ENCODE peak calls at places on chromosomes 16 and 17, in nine cellular contexts. V is GM10248, K is IMR-90, Z is GM23338, C is stomach, X is MM.1S, H is glutamatergic neuron, A is tibial artery, G is PC-9. S is an unnamed sample.

GRCh38 chr17:62611308-62611707 is 16.2 kb upstream of the MRC2 start:
- DNase-seq in C (no peak), V (peak), X (no peak), G (no peak), Z (no peak), K (no peak), H (no peak), A (no peak), S (no peak)

GRCh38 chr17:15457723-15458094 is 9.7 kb downstream of the CDRT4 start:
- DNase-seq in G (no peak), A (peak), X (no peak), C (no peak), V (no peak), Z (no peak), H (no peak), K (no peak), S (no peak)

GRCh38 chr16:49921791-49922456 is 66.0 kb upstream of the ZNF423 start:
- DNase-seq in C (peak), Z (peak), K (peak), G (no peak), H (peak), X (peak), A (peak), V (peak), S (peak)

GRCh38 chr17:76077582-76078110 is 1.3 kb upstream of the ZACN start:
- DNase-seq in X (no peak), A (no peak), Z (peak), H (no peak), K (no peak), C (no peak), G (no peak), V (no peak), S (no peak)

GRCh38 chr16:68247400-68247799 is 2.2 kb downstream of the PLA2G15 start:
- DNase-seq in K (no peak), H (no peak), A (no peak), V (no peak), X (no peak), G (no peak), C (no peak), Z (no peak), S (no peak)

GRCh38 chr16:88665570-88665969 is 2.7 kb upstream of the MVD start:
- DNase-seq in A (no peak), K (no peak), C (no peak), Z (no peak), G (no peak), H (no peak), X (no peak), V (no peak), S (no peak)

GRCh38 chr17:79942591-79943353 is 92.9 kb downstream of the TBC1D16 start:
- DNase-seq in A (peak), G (no peak), X (no peak), H (no peak), Z (no peak), C (no peak), K (peak), V (no peak), S (peak)

GRCh38 chr16:920722-921121 is 50.1 kb downstream of the LMF1 start:
- DNase-seq in V (no peak), Z (no peak), G (no peak), A (no peak), K (peak), X (no peak), C (no peak), H (peak), S (no peak)

GRCh38 chr17:62968445-62968923 is 2.4 kb downstream of the TANC2 start:
- DNase-seq in A (no peak), Z (peak), V (peak), X (peak), C (peak), H (no peak), G (peak), K (peak), S (peak)

GRCh38 chr16:75550211-75550662 is 5.8 kb downstream of the TMEM231 start:
- DNase-seq in C (peak), Z (peak), X (peak), H (no peak), K (peak), A (peak), V (peak), G (no peak), S (peak)

GRCh38 chr17:17496189-17497064 is at the start of gene RASD1:
- DNase-seq in C (peak), G (no peak), V (peak), Z (peak), K (peak), H (peak), A (peak), X (peak), S (peak)

GRCh38 chr17:65029605-65030308 is 26.8 kb downstream of the GNA13 start:
- DNase-seq in C (no peak), K (no peak), H (no peak), G (no peak), Z (no peak), X (no peak), A (no peak), V (no peak), S (no peak)

GRCh38 chr17:48441231-48441711 is 11.3 kb upstream of the SKAP1 start:
- DNase-seq in Z (no peak), K (no peak), V (peak), A (no peak), X (peak), C (no peak), H (no peak), G (no peak), S (peak)

GRCh38 chr16:75319513-75320401 is 68.3 kb upstream of the BCAR1 start:
- DNase-seq in C (no peak), K (peak), G (no peak), Z (no peak), A (no peak), H (no peak), X (peak), V (peak), S (peak)

GRCh38 chr17:50533185-50533584 is 650 bp downstream of the EPN3 start:
- DNase-seq in H (no peak), K (no peak), A (no peak), V (no peak), G (no peak), C (no peak), Z (peak), X (no peak), S (no peak)

GRCh38 chr16:87926246-87927194 is 9.8 kb downstream of the CA5A start:
- DNase-seq in C (no peak), A (no peak), X (no peak), H (no peak), G (no peak), Z (no peak), K (no peak), V (peak), S (peak)

GRCh38 chr17:77591231-77591785 is 367.2 kb upstream of the TNRC6C start:
- DNase-seq in X (no peak), C (no peak), G (no peak), H (no peak), Z (no peak), V (no peak), K (no peak), A (peak), S (no peak)

GRCh38 chr17:73126716-73127473 is 34.4 kb upstream of the SLC39A11 start:
- DNase-seq in K (peak), G (no peak), C (no peak), V (no peak), Z (no peak), H (no peak), X (no peak), A (no peak), S (no peak)

GRCh38 chr17:49963626-49964538 is 5.1 kb upstream of the DLX4 start:
- DNase-seq in V (no peak), Z (peak), G (no peak), H (peak), C (no peak), X (no peak), A (no peak), K (no peak), S (no peak)

GRCh38 chr16:77499373-77500285 is 64.8 kb upstream of the ADAMTS18 start:
- DNase-seq in K (no peak), H (no peak), V (no peak), G (no peak), Z (no peak), A (peak), C (no peak), X (no peak), S (no peak)

GRCh38 chr17:41687828-41688640 is 651 bp upstream of the EIF1 start:
- DNase-seq in A (peak), C (peak), Z (peak), K (peak), H (no peak), X (peak), V (no peak), G (peak), S (peak)
- TF ChIP-seq CTCF in A (no peak), C (peak), Z (peak), K (peak), H (no peak), X (peak), V (peak), G (peak), S (peak)

GRCh38 chr17:7441202-7441705 is 1.9 kb downstream of the FGF11 start:
- DNase-seq in H (no peak), C (no peak), V (no peak), K (no peak), A (no peak), Z (peak), G (no peak), X (no peak), S (no peak)
- TF ChIP-seq CTCF in H (no peak), C (no peak), V (no peak), K (no peak), A (no peak), Z (no peak), G (no peak), X (no peak), S (no peak)

DNA sequence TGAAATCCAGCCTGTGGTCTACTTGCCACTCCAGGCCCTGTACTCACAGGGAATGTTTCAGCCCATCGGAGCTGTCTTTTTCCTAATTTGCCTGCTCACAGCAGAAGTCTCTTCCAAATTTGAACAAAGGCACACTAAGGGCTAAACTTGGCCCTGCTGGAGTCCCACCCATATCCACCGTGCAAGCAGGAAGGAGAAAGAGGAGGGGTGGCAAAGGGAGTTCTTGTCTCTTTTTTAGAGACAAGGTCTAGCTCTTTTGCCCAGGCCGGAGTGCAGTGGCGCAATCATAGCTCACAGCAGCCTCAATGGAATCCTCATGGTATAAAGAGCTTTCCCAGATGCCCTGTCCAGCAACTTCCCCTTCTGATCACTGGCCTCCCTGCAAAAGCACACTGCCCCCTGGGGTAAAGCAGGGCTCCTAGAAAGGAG is 2.7 kb upstream of the PRM1 start:
- DNase-seq in H (no peak), K (peak), G (no peak), Z (no peak), X (no peak), V (no peak), A (no peak), C (no peak), S (no peak)
- TF ChIP-seq CTCF in H (no peak), K (no peak), G (no peak), Z (peak), X (no peak), V (no peak), A (no peak), C (no peak), S (no peak)

DNA sequence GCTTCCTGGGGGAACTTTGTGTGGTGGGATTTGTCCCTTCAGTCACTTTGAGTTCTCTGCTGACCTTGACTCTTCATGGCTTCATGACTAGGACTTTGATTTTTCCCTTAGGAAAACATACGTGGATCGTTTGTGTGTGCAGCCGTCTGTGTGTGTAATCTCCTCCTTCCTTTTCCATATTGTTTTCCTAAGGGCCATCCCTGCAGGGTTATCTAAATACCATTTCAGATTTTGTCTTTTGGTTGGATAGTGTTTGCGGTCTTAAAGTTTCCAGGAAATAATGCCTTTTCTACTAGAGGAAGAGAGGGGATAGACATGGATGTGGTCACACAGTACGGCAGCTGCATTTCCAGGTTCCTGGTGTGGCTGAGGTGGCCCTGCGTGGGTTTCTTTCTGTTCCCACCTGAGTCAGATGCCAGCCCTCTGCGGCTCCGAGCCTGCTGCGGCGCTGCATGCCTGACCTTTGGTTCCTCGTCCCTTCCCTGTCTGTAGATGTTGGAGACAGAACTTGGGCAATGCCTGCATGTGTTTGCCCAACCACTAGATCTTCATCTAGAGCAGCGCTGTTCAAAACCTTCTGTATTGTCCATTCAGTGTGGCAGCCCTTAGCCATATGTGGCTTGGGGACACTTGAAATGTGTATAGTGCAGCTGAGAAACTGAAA is 72.0 kb upstream of the LGALS9 start:
- DNase-seq in H (no peak), G (no peak), Z (no peak), X (no peak), K (no peak), A (no peak), C (no peak), V (no peak), S (no peak)
- TF ChIP-seq CTCF in H (no peak), G (no peak), Z (no peak), X (no peak), K (no peak), A (no peak), C (no peak), V (no peak), S (no peak)

GRCh38 chr17:31274252-31274651 is 22.8 kb downstream of the OMG start:
- DNase-seq in X (no peak), C (no peak), A (no peak), G (no peak), H (no peak), K (peak), V (no peak), Z (no peak), S (no peak)

GRCh38 chr17:31273511-31273910 is 23.5 kb downstream of the OMG start:
- DNase-seq in A (no peak), C (no peak), G (no peak), V (no peak), X (no peak), K (no peak), Z (no peak), H (no peak), S (no peak)

GRCh38 chr17:31272236-31272635 is 24.8 kb downstream of the OMG start:
- DNase-seq in Z (no peak), C (no peak), G (no peak), H (no peak), V (no peak), X (no peak), K (no peak), A (no peak), S (no peak)

GRCh38 chr17:31275126-31275525 is 21.9 kb downstream of the OMG start:
- DNase-seq in A (no peak), H (no peak), K (peak), G (no peak), X (no peak), V (no peak), C (no peak), Z (no peak), S (no peak)

DNA sequence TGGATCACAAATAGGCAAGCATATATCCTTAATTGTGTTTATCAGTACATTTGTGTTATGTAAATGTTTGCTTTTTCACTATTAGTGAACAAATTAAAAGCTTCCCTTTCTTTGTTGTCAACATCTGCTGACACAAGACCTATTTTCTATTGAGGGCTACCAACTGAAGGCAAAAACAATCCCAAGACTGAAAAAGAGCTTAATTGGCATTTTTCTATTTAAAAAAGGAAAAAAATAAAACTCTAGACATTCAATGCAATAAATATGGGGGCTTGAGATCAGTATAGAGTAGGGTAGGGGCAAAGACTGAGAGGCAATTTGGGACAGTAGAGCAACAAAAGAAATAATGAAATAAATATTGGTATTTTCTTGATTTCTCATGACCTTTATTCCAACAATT is 24.2 kb downstream of the OMG start:
- DNase-seq in A (no peak), C (no peak), G (no peak), H (no peak), V (no peak), X (no peak), Z (no peak), K (no peak), S (no peak)
- TF ChIP-seq CTCF in A (no peak), C (no peak), G (no peak), H (no peak), V (no peak), X (no peak), Z (no peak), K (no peak), S (no peak)

GRCh38 chr17:75012320-75013076 is at the start of gene MRPL58:
- DNase-seq in V (peak), A (peak), Z (peak), H (peak), G (peak), C (peak), X (peak), K (peak), S (peak)
- TF ChIP-seq CTCF in V (peak), A (peak), Z (peak), H (peak), G (peak), C (peak), X (peak), K (peak), S (peak)

GRCh38 chr16:56420613-56421012 is 4.7 kb downstream of the AMFR start:
- DNase-seq in Z (no peak), K (no peak), V (no peak), H (no peak), C (no peak), A (no peak), X (no peak), G (no peak), S (no peak)

GRCh38 chr16:56421313-56421712 is 4.0 kb downstream of the AMFR start:
- DNase-seq in Z (no peak), K (no peak), G (no peak), C (no peak), A (no peak), H (no peak), V (no peak), X (no peak), S (no peak)

GRCh38 chr16:56421976-56422669 is 3.2 kb downstream of the AMFR start:
- DNase-seq in G (no peak), Z (no peak), K (no peak), V (no peak), C (no peak), X (no peak), A (no peak), H (no peak), S (no peak)

GRCh38 chr16:56417138-56417537 is 8.2 kb downstream of the AMFR start:
- DNase-seq in H (no peak), A (no peak), K (no peak), C (no peak), V (no peak), G (no peak), X (no peak), Z (no peak), S (no peak)

DNA sequence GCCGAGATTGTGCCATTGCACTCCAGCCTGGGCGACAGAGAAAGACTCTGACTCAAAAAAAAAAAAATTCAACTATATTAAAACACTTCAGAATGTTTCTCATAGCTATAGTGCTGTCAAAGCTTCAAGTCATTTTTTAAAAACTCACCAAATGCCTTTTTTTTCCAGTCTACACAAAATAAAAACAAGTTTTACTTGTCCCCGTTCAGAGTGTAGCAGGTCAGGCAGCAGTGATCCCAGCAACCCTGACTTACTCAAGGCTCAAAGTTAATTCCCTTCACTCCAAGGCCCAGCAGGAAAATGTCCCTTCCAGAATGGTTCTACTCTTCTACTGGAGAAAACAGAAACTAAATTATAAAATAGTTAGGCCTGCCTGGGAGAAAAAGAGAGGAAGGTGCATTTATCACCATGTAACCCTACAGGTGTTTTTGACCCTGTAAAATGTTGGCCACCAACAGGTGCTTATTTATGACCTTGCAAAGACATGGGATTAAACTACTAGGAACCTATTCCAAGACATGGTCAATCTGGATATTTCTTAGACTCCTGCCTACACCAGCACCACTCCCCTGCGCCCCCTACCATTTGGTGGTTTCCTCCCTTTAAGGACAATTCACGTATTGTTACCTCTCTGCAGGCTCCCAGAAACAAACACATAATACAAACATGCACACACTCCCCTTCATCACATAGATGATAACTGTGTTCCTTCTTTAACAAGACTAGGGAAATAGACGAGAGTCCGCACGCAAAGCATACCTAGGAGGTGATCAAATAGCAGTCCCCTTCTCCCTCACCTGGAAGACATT is 5.4 kb downstream of the AMFR start:
- DNase-seq in C (no peak), X (no peak), G (no peak), K (no peak), Z (peak), A (no peak), V (no peak), H (no peak), S (no peak)
- TF ChIP-seq CTCF in C (no peak), X (no peak), G (no peak), K (no peak), Z (peak), A (no peak), V (no peak), H (no peak), S (no peak)

DNA sequence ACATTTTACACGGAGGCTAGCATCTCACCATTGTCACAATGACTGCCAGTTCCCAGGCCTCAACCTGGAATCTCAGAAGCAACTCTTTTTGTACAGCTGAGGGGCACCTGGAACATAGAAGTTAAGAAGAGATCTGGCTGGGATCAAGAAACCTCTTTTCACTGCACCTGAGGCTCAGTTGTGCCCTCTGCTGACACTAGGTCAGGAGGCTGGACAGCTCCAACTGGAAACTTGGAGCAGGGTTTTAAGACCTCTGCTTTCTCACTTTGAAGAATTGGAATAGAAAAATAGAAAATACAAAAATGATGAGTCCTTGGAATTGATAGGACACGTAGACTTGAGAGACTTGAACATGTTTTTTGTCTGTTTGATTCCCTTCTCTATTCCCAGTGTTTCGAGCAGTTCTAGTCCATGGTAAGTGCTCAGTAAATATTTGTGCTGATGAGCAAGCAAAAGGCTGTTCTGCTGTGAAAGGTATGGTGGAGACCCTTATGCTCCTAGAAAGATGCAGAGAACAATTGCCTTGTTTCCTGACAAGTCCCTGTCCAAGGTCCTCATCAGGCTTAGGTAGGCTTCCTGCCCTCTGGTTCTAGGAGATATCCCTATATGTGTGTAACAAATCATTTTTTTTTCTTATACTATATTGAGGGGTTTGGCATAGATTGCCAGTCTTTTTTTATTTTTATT is 13.6 kb upstream of the PPM1D start:
- DNase-seq in X (peak), A (no peak), K (peak), Z (peak), G (peak), C (no peak), H (no peak), V (no peak), S (no peak)
- TF ChIP-seq CTCF in X (peak), A (no peak), K (peak), Z (peak), G (peak), C (no peak), H (no peak), V (peak), S (no peak)